ENCODE peak calls at places on chromosome 17, in six cellular contexts. Y is MV-4-11; U is activated CD4-positive, alpha-beta T cell treated with anti-CD3 and anti-CD28 coated beads for 24 hours; G is COR-L47; K is activated T-helper 9 cell treated with anti-CD3 and anti-CD28 coated beads, Interleukin-2, amount 50 U/mL, for 16 hours; V is A172. S is an unnamed sample.
A peak's percentile ranks its signal among the peaks of the same experiment; 100 is the strongest.

GRCh38 chr17:8018436-8018835 is 16.0 kb downstream of the GUCY2D start:
- DNase-seq in Y (peak; percentile 67), U (no peak), G (no peak), K (no peak), V (no peak), S (peak; percentile 61)

GRCh38 chr17:76395980-76396379 is 11.6 kb downstream of the SPHK1 start:
- DNase-seq in Y (no peak), U (no peak), G (no peak), K (no peak), V (no peak), S (no peak)

GRCh38 chr17:45108595-45109521 is 23.5 kb downstream of the PLCD3 start:
- DNase-seq in Y (no peak), U (no peak), G (no peak), K (no peak), V (no peak), S (no peak)

GRCh38 chr17:78049609-78050008 is 78.9 kb downstream of the TMC6 start:
- DNase-seq in Y (no peak), U (no peak), G (no peak), K (no peak), V (no peak), S (no peak)

GRCh38 chr17:81948635-81949378 is 1.8 kb upstream of the MYADML2 start:
- DNase-seq in Y (no peak), U (no peak), G (no peak), K (no peak), V (no peak), S (no peak)

GRCh38 chr17:57379237-57380054 is 123.1 kb downstream of the MSI2 start:
- DNase-seq in Y (peak; percentile 40), U (no peak), G (no peak), K (no peak), V (peak; percentile 15), S (peak; percentile 37)

GRCh38 chr17:10751569-10751968 is 21.7 kb upstream of the TMEM220 start:
- DNase-seq in Y (no peak), U (no peak), G (no peak), K (no peak), V (no peak), S (no peak)

GRCh38 chr17:66275651-66276050 is 26.8 kb upstream of the PRKCA start:
- DNase-seq in Y (no peak), U (no peak), G (no peak), K (no peak), V (peak; percentile 99), S (peak; percentile 61)

GRCh38 chr17:78884148-78884870 is 18.7 kb downstream of the CEP295NL start:
- DNase-seq in Y (no peak), U (no peak), G (no peak), K (no peak), V (no peak), S (no peak)

GRCh38 chr17:28841901-28842281 is 699 bp downstream of the FAM222B start:
- DNase-seq in Y (no peak), U (no peak), G (no peak), K (no peak), V (no peak), S (no peak)

GRCh38 chr17:68437979-68438877 is 19.1 kb downstream of the WIPI1 start:
- DNase-seq in Y (peak; percentile 56), U (no peak), G (no peak), K (no peak), V (peak; percentile 53), S (peak; percentile 82)

GRCh38 chr17:8726951-8727555 is 17.6 kb downstream of the CCDC42 start:
- DNase-seq in Y (peak; percentile 69), U (no peak), G (no peak), K (no peak), V (no peak), S (no peak)

GRCh38 chr17:82826956-82827355 is 12.9 kb downstream of the ZNF750 start:
- DNase-seq in Y (no peak), U (no peak), G (no peak), K (no peak), V (no peak), S (no peak)

GRCh38 chr17:79840204-79840988 is 1.2 kb upstream of the CBX4 start:
- DNase-seq in Y (peak; percentile 46), U (no peak), G (no peak), K (no peak), V (no peak), S (peak; percentile 56)

GRCh38 chr17:18259621-18260331 is 686 bp upstream of the MIEF2 start:
- DNase-seq in Y (peak; percentile 16), U (no peak), G (no peak), K (no peak), V (peak; percentile 77), S (no peak)

GRCh38 chr17:49362723-49363117 is 670 bp upstream of the ZNF652 start:
- DNase-seq in Y (no peak), U (no peak), G (no peak), K (no peak), V (no peak), S (no peak)

GRCh38 chr17:58321571-58322525 is 6.7 kb downstream of the TSPOAP1 start:
- DNase-seq in Y (no peak), U (no peak), G (no peak), K (no peak), V (peak; percentile 65), S (no peak)

GRCh38 chr17:48596735-48597491 is 3.3 kb upstream of the HOXB5 start:
- DNase-seq in Y (no peak), U (no peak), G (no peak), K (no peak), V (peak; percentile 83), S (no peak)

GRCh38 chr17:29933379-29933778 is 3.4 kb upstream of the SSH2 start:
- DNase-seq in Y (no peak), U (no peak), G (peak; percentile 34), K (no peak), V (peak; percentile 57), S (peak; percentile 20)

GRCh38 chr17:57568340-57568739 is 176.8 kb downstream of the CCDC182 start:
- DNase-seq in Y (no peak), U (no peak), G (no peak), K (no peak), V (no peak), S (no peak)

GRCh38 chr17:32671891-32672290 is 185.1 kb downstream of the CDK5R1 start:
- DNase-seq in Y (no peak), U (no peak), G (no peak), K (no peak), V (no peak), S (no peak)

GRCh38 chr17:68532826-68533225 is 20.6 kb downstream of the PRKAR1A start:
- DNase-seq in Y (no peak), U (no peak), G (no peak), K (no peak), V (no peak), S (no peak)

GRCh38 chr17:50259484-50260324 is 14.6 kb upstream of the TMEM92 start:
- DNase-seq in Y (no peak), U (no peak), G (no peak), K (no peak), V (no peak), S (no peak)

GRCh38 chr17:50532452-50533024 is at the start of gene EPN3:
- DNase-seq in Y (no peak), U (no peak), G (no peak), K (no peak), V (no peak), S (no peak)

GRCh38 chr17:31843382-31843780 is 15.7 kb downstream of the COPRS start:
- DNase-seq in Y (no peak), U (no peak), G (no peak), K (no peak), V (no peak), S (no peak)

GRCh38 chr17:76297436-76297835 is 10.6 kb downstream of the QRICH2 start:
- DNase-seq in Y (no peak), U (no peak), G (no peak), K (no peak), V (no peak), S (no peak)

S was measured in NB4.